ENCODE peak calls at places on chromosomes 3 and 15, in ten cellular contexts. P is activated B cell treated with CpG ODN at 0.5 μM for 24 hours, K is tibial artery, R is GM13977, S is endothelial cell of umbilical vein, F is AG09319, Y is AG09309, T is cardiac muscle cell, U is pancreas, W is DND-41. I is an unnamed sample.

GRCh38 chr3:28651159-28651558 is 302.5 kb upstream of the AZI2 start:
- DNase-seq in Y (no peak), W (no peak), K (no peak), P (no peak), S (no peak), T (peak; percentile 29), U (no peak), R (no peak), F (no peak), I (no peak)

GRCh38 chr3:9222956-9223639 is 26.3 kb downstream of the SRGAP3 start:
- DNase-seq in Y (no peak), F (no peak), T (peak; percentile 25), W (no peak), P (no peak), R (no peak), K (no peak), S (no peak), U (no peak), I (no peak)

GRCh38 chr15:66882251-66883020 is 180.4 kb downstream of the SMAD6 start:
- DNase-seq in K (peak; percentile 77), P (no peak), U (no peak), T (peak; percentile 78), S (peak; percentile 42), W (no peak), Y (peak; percentile 39), R (no peak), F (no peak), I (no peak)

GRCh38 chr3:172040078-172040975 is 949 bp downstream of the FNDC3B start:
- DNase-seq in F (peak; percentile 80), K (peak; percentile 94), S (peak; percentile 84), Y (peak; percentile 55), T (peak; percentile 95), U (peak; percentile 89), P (peak; percentile 37), W (peak; percentile 27), R (peak; percentile 79), I (peak; percentile 33)

GRCh38 chr15:73697033-73697467 is 12.9 kb downstream of the CD276 start:
- DNase-seq in T (peak; percentile 98), W (peak; percentile 93), U (peak; percentile 48), S (peak; percentile 99), K (peak; percentile 87), F (peak; percentile 70), R (peak; percentile 79), P (no peak), Y (no peak), I (peak; percentile 92)

GRCh38 chr3:27720899-27721716 is 1.0 kb downstream of the EOMES start:
- DNase-seq in P (no peak), K (no peak), R (no peak), Y (no peak), T (no peak), W (no peak), U (no peak), S (no peak), F (no peak), I (peak; percentile 27)

GRCh38 chr3:134347516-134347915 is 26.7 kb downstream of the AMOTL2 start:
- DNase-seq in F (no peak), W (no peak), S (no peak), U (peak; percentile 75), P (no peak), T (no peak), K (no peak), Y (no peak), R (no peak), I (no peak)

GRCh38 chr15:44726136-44726535 is 10.2 kb upstream of the TRIM69 start:
- DNase-seq in R (no peak), P (no peak), K (no peak), W (no peak), Y (no peak), F (no peak), S (peak; percentile 31), T (peak; percentile 48), U (no peak), I (peak; percentile 43)

GRCh38 chr15:38651328-38652038 is 86.9 kb upstream of the RASGRP1 start:
- DNase-seq in Y (no peak), F (no peak), U (no peak), R (no peak), S (no peak), P (no peak), K (no peak), W (peak; percentile 78), T (no peak), I (peak; percentile 75)

GRCh38 chr3:186362988-186363387 is 954 bp upstream of the DGKG start:
- DNase-seq in P (no peak), T (no peak), Y (no peak), F (no peak), U (no peak), R (no peak), S (no peak), K (no peak), W (no peak), I (no peak)

GRCh38 chr15:29570931-29571727 is 251.1 kb downstream of the TJP1 start:
- DNase-seq in Y (no peak), U (peak; percentile 55), W (no peak), S (peak; percentile 38), P (no peak), K (no peak), T (peak; percentile 27), R (no peak), F (no peak), I (peak; percentile 36)

GRCh38 chr3:159627229-159627628 is 361.4 kb upstream of the IL12A start:
- DNase-seq in U (no peak), F (no peak), P (no peak), R (no peak), S (peak; percentile 35), W (no peak), T (no peak), Y (no peak), K (no peak), I (no peak)

GRCh38 chr3:31370681-31371080 is 162.0 kb upstream of the STT3B start:
- DNase-seq in F (no peak), R (no peak), T (peak; percentile 23), S (no peak), K (no peak), P (no peak), W (no peak), U (no peak), Y (no peak), I (no peak)

GRCh38 chr15:45114076-45114750 is at the start of the genes DUOX2 and DUOXA2:
- DNase-seq in W (no peak), T (no peak), F (no peak), R (no peak), U (no peak), P (no peak), Y (no peak), S (no peak), K (no peak), I (no peak)

GRCh38 chr3:119810018-119810435 is 28.1 kb downstream of the NR1I2 start:
- DNase-seq in P (peak; percentile 51), S (peak; percentile 47), F (no peak), T (peak; percentile 46), Y (no peak), W (no peak), U (peak; percentile 7), R (peak; percentile 75), K (no peak), I (peak; percentile 75)

GRCh38 chr15:40702077-40702476 is 7.1 kb downstream of the RAD51 start:
- DNase-seq in K (no peak), S (peak; percentile 43), U (no peak), F (no peak), Y (no peak), P (no peak), W (no peak), T (peak; percentile 22), R (no peak), I (no peak)

GRCh38 chr15:68559342-68560310 is 19.2 kb upstream of the CORO2B start:
- DNase-seq in W (peak; percentile 61), Y (no peak), S (peak; percentile 78), K (peak; percentile 87), R (peak; percentile 84), P (peak; percentile 78), F (no peak), U (peak; percentile 49), T (peak; percentile 85), I (peak; percentile 72)

GRCh38 chr3:59717679-59718205 is 667.9 kb upstream of the CFAP20DC start:
- DNase-seq in P (no peak), Y (no peak), F (no peak), U (no peak), T (no peak), R (no peak), S (no peak), W (no peak), K (no peak), I (no peak)

GRCh38 chr15:87871738-87872315 is 384.7 kb downstream of the NTRK3 start:
- DNase-seq in W (no peak), Y (no peak), U (no peak), F (no peak), P (no peak), K (no peak), S (no peak), R (no peak), T (peak; percentile 25), I (no peak)

GRCh38 chr3:34381243-34381642 is 582.8 kb downstream of the PDCD6IP start:
- DNase-seq in W (no peak), R (no peak), Y (no peak), T (no peak), K (no peak), F (no peak), P (no peak), S (no peak), U (no peak), I (no peak)
- TF ChIP-seq CTCF in W (no peak), R (no peak), Y (no peak), T (no peak), K (no peak), F (no peak), P (no peak), S (no peak), U (no peak), I (no peak)

DNA sequence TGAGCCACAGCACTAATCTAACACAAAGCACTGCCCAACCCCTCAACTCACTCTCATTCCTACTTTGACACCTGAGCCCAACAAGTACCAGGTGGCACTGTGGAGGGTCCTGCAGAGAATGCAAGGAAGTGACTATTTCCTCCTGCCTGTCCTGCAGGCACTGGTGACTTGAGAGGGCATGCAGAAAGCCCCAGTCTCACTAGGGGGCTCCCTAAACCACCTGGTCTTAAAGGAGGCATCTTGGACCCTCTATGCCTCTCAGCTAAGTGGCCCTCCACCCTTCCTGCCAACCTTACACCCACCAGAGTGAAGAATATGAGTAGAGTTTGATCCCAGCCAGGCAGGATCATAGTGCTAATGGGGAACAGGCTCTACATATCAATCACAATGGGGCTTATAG is 15.2 kb downstream of the TRAIP start:
- DNase-seq in R (no peak), K (no peak), W (peak; percentile 47), T (peak; percentile 30), S (peak; percentile 61), F (no peak), U (no peak), P (no peak), Y (no peak), I (peak; percentile 50)
- TF ChIP-seq CTCF in R (peak; percentile 56), K (no peak), W (peak; percentile 72), T (peak; percentile 48), S (peak; percentile 72), F (peak; percentile 39), U (no peak), P (no peak), Y (peak; percentile 45), I (peak; percentile 45)

GRCh38 chr15:32993285-32993684 is 201.2 kb downstream of the FMN1 start:
- DNase-seq in R (no peak), K (no peak), Y (no peak), P (no peak), S (no peak), F (no peak), T (peak; percentile 47), W (no peak), U (no peak), I (no peak)
- TF ChIP-seq CTCF in R (no peak), K (no peak), Y (peak; percentile 42), P (no peak), S (no peak), F (peak; percentile 36), T (peak; percentile 42), W (no peak), U (no peak), I (no peak)

GRCh38 chr3:137035631-137036030 is 77.8 kb downstream of the IL20RB start:
- DNase-seq in P (no peak), F (no peak), U (no peak), T (peak; percentile 29), W (peak; percentile 41), K (no peak), Y (no peak), S (peak; percentile 12), R (peak; percentile 28), I (peak; percentile 15)
- TF ChIP-seq CTCF in P (no peak), F (peak; percentile 19), U (no peak), T (peak; percentile 41), W (peak; percentile 61), K (no peak), Y (peak; percentile 34), S (peak; percentile 52), R (peak; percentile 27), I (no peak)